ENCODE peak calls at places on chromosomes 3 and 15, in eight cellular contexts. One of them, this sample, is unnamed.

GRCh38 chr15:46091860-46092450 is 457.1 kb downstream of the SQOR start:
- DNase-seq in heart left ventricle: no peak
- DNase-seq in stimulated activated CD4-positive, alpha-beta T cell treated with anti-CD3 and anti-CD28 coated beads, Interleukin-2, amount 100 ng/mL, for 48 hours: peak
- DNase-seq in NCI-H2029 treated with DMSO at 0.1 percent for 48 hours: peak
- DNase-seq in cardiac muscle cell: peak
- DNase-seq in activated naive CD8-positive, alpha-beta T cell treated with anti-CD3 and anti-CD28 coated beads, Interleukin-2, amount 50 U/mL, for 24 hours: no peak
- DNase-seq in left colon: peak
- DNase-seq in GM06990: no peak
- DNase-seq in this sample: peak

GRCh38 chr3:171797265-171797679 is 13.0 kb downstream of the PLD1 start:
- DNase-seq in activated naive CD8-positive, alpha-beta T cell treated with anti-CD3 and anti-CD28 coated beads, Interleukin-2, amount 50 U/mL, for 24 hours: no peak
- DNase-seq in cardiac muscle cell: no peak
- DNase-seq in GM06990: no peak
- DNase-seq in NCI-H2029 treated with DMSO at 0.1 percent for 48 hours: no peak
- DNase-seq in stimulated activated CD4-positive, alpha-beta T cell treated with anti-CD3 and anti-CD28 coated beads, Interleukin-2, amount 100 ng/mL, for 48 hours: no peak
- DNase-seq in heart left ventricle: no peak
- DNase-seq in left colon: no peak
- DNase-seq in this sample: no peak

GRCh38 chr3:170809975-170810357 is 60.0 kb downstream of the RPL22L1 start:
- DNase-seq in activated naive CD8-positive, alpha-beta T cell treated with anti-CD3 and anti-CD28 coated beads, Interleukin-2, amount 50 U/mL, for 24 hours: no peak
- DNase-seq in GM06990: no peak
- DNase-seq in NCI-H2029 treated with DMSO at 0.1 percent for 48 hours: no peak
- DNase-seq in stimulated activated CD4-positive, alpha-beta T cell treated with anti-CD3 and anti-CD28 coated beads, Interleukin-2, amount 100 ng/mL, for 48 hours: no peak
- DNase-seq in cardiac muscle cell: no peak
- DNase-seq in left colon: no peak
- DNase-seq in heart left ventricle: no peak
- DNase-seq in this sample: no peak

GRCh38 chr3:178078933-178079332 is 457.3 kb upstream of the KCNMB2 start:
- DNase-seq in stimulated activated CD4-positive, alpha-beta T cell treated with anti-CD3 and anti-CD28 coated beads, Interleukin-2, amount 100 ng/mL, for 48 hours: no peak
- DNase-seq in cardiac muscle cell: no peak
- DNase-seq in left colon: no peak
- DNase-seq in NCI-H2029 treated with DMSO at 0.1 percent for 48 hours: no peak
- DNase-seq in heart left ventricle: no peak
- DNase-seq in activated naive CD8-positive, alpha-beta T cell treated with anti-CD3 and anti-CD28 coated beads, Interleukin-2, amount 50 U/mL, for 24 hours: no peak
- DNase-seq in GM06990: no peak
- DNase-seq in this sample: no peak

GRCh38 chr3:56812749-56813655 is 11.3 kb upstream of the ARHGEF3 start:
- DNase-seq in left colon: no peak
- DNase-seq in heart left ventricle: no peak
- DNase-seq in GM06990: no peak
- DNase-seq in cardiac muscle cell: no peak
- DNase-seq in activated naive CD8-positive, alpha-beta T cell treated with anti-CD3 and anti-CD28 coated beads, Interleukin-2, amount 50 U/mL, for 24 hours: no peak
- DNase-seq in stimulated activated CD4-positive, alpha-beta T cell treated with anti-CD3 and anti-CD28 coated beads, Interleukin-2, amount 100 ng/mL, for 48 hours: no peak
- DNase-seq in NCI-H2029 treated with DMSO at 0.1 percent for 48 hours: no peak
- DNase-seq in this sample: no peak

GRCh38 chr15:100913961-100914360 is 5.2 kb upstream of the LRRK1 start:
- DNase-seq in left colon: no peak
- DNase-seq in activated naive CD8-positive, alpha-beta T cell treated with anti-CD3 and anti-CD28 coated beads, Interleukin-2, amount 50 U/mL, for 24 hours: no peak
- DNase-seq in stimulated activated CD4-positive, alpha-beta T cell treated with anti-CD3 and anti-CD28 coated beads, Interleukin-2, amount 100 ng/mL, for 48 hours: no peak
- DNase-seq in NCI-H2029 treated with DMSO at 0.1 percent for 48 hours: no peak
- DNase-seq in heart left ventricle: peak
- DNase-seq in cardiac muscle cell: no peak
- DNase-seq in GM06990: no peak
- DNase-seq in this sample: no peak

GRCh38 chr15:41832875-41833274 is 5.0 kb downstream of the JMJD7 start:
- DNase-seq in heart left ventricle: no peak
- DNase-seq in left colon: no peak
- DNase-seq in activated naive CD8-positive, alpha-beta T cell treated with anti-CD3 and anti-CD28 coated beads, Interleukin-2, amount 50 U/mL, for 24 hours: no peak
- DNase-seq in stimulated activated CD4-positive, alpha-beta T cell treated with anti-CD3 and anti-CD28 coated beads, Interleukin-2, amount 100 ng/mL, for 48 hours: no peak
- DNase-seq in GM06990: no peak
- DNase-seq in cardiac muscle cell: no peak
- DNase-seq in NCI-H2029 treated with DMSO at 0.1 percent for 48 hours: peak
- DNase-seq in this sample: no peak

GRCh38 chr15:101059381-101060341 is 140.5 kb downstream of the LRRK1 start:
- DNase-seq in stimulated activated CD4-positive, alpha-beta T cell treated with anti-CD3 and anti-CD28 coated beads, Interleukin-2, amount 100 ng/mL, for 48 hours: no peak
- DNase-seq in left colon: no peak
- DNase-seq in heart left ventricle: no peak
- DNase-seq in GM06990: no peak
- DNase-seq in activated naive CD8-positive, alpha-beta T cell treated with anti-CD3 and anti-CD28 coated beads, Interleukin-2, amount 50 U/mL, for 24 hours: no peak
- DNase-seq in cardiac muscle cell: no peak
- DNase-seq in NCI-H2029 treated with DMSO at 0.1 percent for 48 hours: no peak
- DNase-seq in this sample: no peak

GRCh38 chr3:28980131-28980530 is 300.7 kb upstream of the RBMS3 start:
- DNase-seq in activated naive CD8-positive, alpha-beta T cell treated with anti-CD3 and anti-CD28 coated beads, Interleukin-2, amount 50 U/mL, for 24 hours: no peak
- DNase-seq in cardiac muscle cell: no peak
- DNase-seq in heart left ventricle: no peak
- DNase-seq in NCI-H2029 treated with DMSO at 0.1 percent for 48 hours: no peak
- DNase-seq in left colon: no peak
- DNase-seq in GM06990: no peak
- DNase-seq in stimulated activated CD4-positive, alpha-beta T cell treated with anti-CD3 and anti-CD28 coated beads, Interleukin-2, amount 100 ng/mL, for 48 hours: no peak
- DNase-seq in this sample: no peak

GRCh38 chr15:44720460-44721185 is 9.3 kb downstream of the B2M start:
- DNase-seq in NCI-H2029 treated with DMSO at 0.1 percent for 48 hours: no peak
- DNase-seq in activated naive CD8-positive, alpha-beta T cell treated with anti-CD3 and anti-CD28 coated beads, Interleukin-2, amount 50 U/mL, for 24 hours: no peak
- DNase-seq in stimulated activated CD4-positive, alpha-beta T cell treated with anti-CD3 and anti-CD28 coated beads, Interleukin-2, amount 100 ng/mL, for 48 hours: no peak
- DNase-seq in left colon: no peak
- DNase-seq in GM06990: no peak
- DNase-seq in cardiac muscle cell: no peak
- DNase-seq in heart left ventricle: no peak
- DNase-seq in this sample: no peak

GRCh38 chr3:55885721-55886120 is 398.6 kb upstream of the WNT5A start:
- DNase-seq in left colon: no peak
- DNase-seq in heart left ventricle: no peak
- DNase-seq in stimulated activated CD4-positive, alpha-beta T cell treated with anti-CD3 and anti-CD28 coated beads, Interleukin-2, amount 100 ng/mL, for 48 hours: no peak
- DNase-seq in activated naive CD8-positive, alpha-beta T cell treated with anti-CD3 and anti-CD28 coated beads, Interleukin-2, amount 50 U/mL, for 24 hours: no peak
- DNase-seq in cardiac muscle cell: no peak
- DNase-seq in GM06990: no peak
- DNase-seq in NCI-H2029 treated with DMSO at 0.1 percent for 48 hours: no peak
- DNase-seq in this sample: no peak

GRCh38 chr3:178634975-178635374 is 98.7 kb downstream of the KCNMB2 start:
- DNase-seq in stimulated activated CD4-positive, alpha-beta T cell treated with anti-CD3 and anti-CD28 coated beads, Interleukin-2, amount 100 ng/mL, for 48 hours: no peak
- DNase-seq in cardiac muscle cell: no peak
- DNase-seq in NCI-H2029 treated with DMSO at 0.1 percent for 48 hours: peak
- DNase-seq in activated naive CD8-positive, alpha-beta T cell treated with anti-CD3 and anti-CD28 coated beads, Interleukin-2, amount 50 U/mL, for 24 hours: no peak
- DNase-seq in heart left ventricle: no peak
- DNase-seq in left colon: no peak
- DNase-seq in GM06990: no peak
- DNase-seq in this sample: no peak

GRCh38 chr3:64290161-64290560 is 64.9 kb upstream of the PRICKLE2 start:
- DNase-seq in stimulated activated CD4-positive, alpha-beta T cell treated with anti-CD3 and anti-CD28 coated beads, Interleukin-2, amount 100 ng/mL, for 48 hours: no peak
- DNase-seq in heart left ventricle: no peak
- DNase-seq in cardiac muscle cell: no peak
- DNase-seq in NCI-H2029 treated with DMSO at 0.1 percent for 48 hours: no peak
- DNase-seq in left colon: no peak
- DNase-seq in activated naive CD8-positive, alpha-beta T cell treated with anti-CD3 and anti-CD28 coated beads, Interleukin-2, amount 50 U/mL, for 24 hours: no peak
- DNase-seq in GM06990: no peak
- DNase-seq in this sample: no peak

GRCh38 chr15:99167201-99167600 is 62.3 kb downstream of the SYNM start:
- DNase-seq in activated naive CD8-positive, alpha-beta T cell treated with anti-CD3 and anti-CD28 coated beads, Interleukin-2, amount 50 U/mL, for 24 hours: no peak
- DNase-seq in heart left ventricle: no peak
- DNase-seq in GM06990: no peak
- DNase-seq in NCI-H2029 treated with DMSO at 0.1 percent for 48 hours: peak
- DNase-seq in left colon: no peak
- DNase-seq in cardiac muscle cell: no peak
- DNase-seq in stimulated activated CD4-positive, alpha-beta T cell treated with anti-CD3 and anti-CD28 coated beads, Interleukin-2, amount 100 ng/mL, for 48 hours: no peak
- DNase-seq in this sample: no peak

GRCh38 chr3:58837141-58837862 is 170.7 kb upstream of the FAM3D start:
- DNase-seq in stimulated activated CD4-positive, alpha-beta T cell treated with anti-CD3 and anti-CD28 coated beads, Interleukin-2, amount 100 ng/mL, for 48 hours: no peak
- DNase-seq in left colon: no peak
- DNase-seq in cardiac muscle cell: no peak
- DNase-seq in NCI-H2029 treated with DMSO at 0.1 percent for 48 hours: no peak
- DNase-seq in GM06990: no peak
- DNase-seq in activated naive CD8-positive, alpha-beta T cell treated with anti-CD3 and anti-CD28 coated beads, Interleukin-2, amount 50 U/mL, for 24 hours: no peak
- DNase-seq in heart left ventricle: no peak
- DNase-seq in this sample: no peak

GRCh38 chr3:148642616-148643015 is 55.1 kb upstream of the AGTR1 start:
- DNase-seq in left colon: no peak
- DNase-seq in cardiac muscle cell: no peak
- DNase-seq in activated naive CD8-positive, alpha-beta T cell treated with anti-CD3 and anti-CD28 coated beads, Interleukin-2, amount 50 U/mL, for 24 hours: no peak
- DNase-seq in NCI-H2029 treated with DMSO at 0.1 percent for 48 hours: no peak
- DNase-seq in stimulated activated CD4-positive, alpha-beta T cell treated with anti-CD3 and anti-CD28 coated beads, Interleukin-2, amount 100 ng/mL, for 48 hours: no peak
- DNase-seq in GM06990: no peak
- DNase-seq in heart left ventricle: no peak
- DNase-seq in this sample: no peak

GRCh38 chr3:15797600-15798303 is at the start of gene ANKRD28:
- DNase-seq in GM06990: no peak
- DNase-seq in left colon: no peak
- DNase-seq in NCI-H2029 treated with DMSO at 0.1 percent for 48 hours: no peak
- DNase-seq in stimulated activated CD4-positive, alpha-beta T cell treated with anti-CD3 and anti-CD28 coated beads, Interleukin-2, amount 100 ng/mL, for 48 hours: no peak
- DNase-seq in cardiac muscle cell: peak
- DNase-seq in heart left ventricle: no peak
- DNase-seq in activated naive CD8-positive, alpha-beta T cell treated with anti-CD3 and anti-CD28 coated beads, Interleukin-2, amount 50 U/mL, for 24 hours: no peak
- DNase-seq in this sample: no peak

GRCh38 chr3:187019542-187020072 is 89.3 kb downstream of the ST6GAL1 start:
- DNase-seq in stimulated activated CD4-positive, alpha-beta T cell treated with anti-CD3 and anti-CD28 coated beads, Interleukin-2, amount 100 ng/mL, for 48 hours: no peak
- DNase-seq in left colon: no peak
- DNase-seq in cardiac muscle cell: peak
- DNase-seq in activated naive CD8-positive, alpha-beta T cell treated with anti-CD3 and anti-CD28 coated beads, Interleukin-2, amount 50 U/mL, for 24 hours: no peak
- DNase-seq in NCI-H2029 treated with DMSO at 0.1 percent for 48 hours: no peak
- DNase-seq in heart left ventricle: no peak
- DNase-seq in GM06990: no peak
- DNase-seq in this sample: no peak

This sample was measured in GM13976.